ENCODE peak calls at places on chromosomes 2 and 18, in five cellular contexts. P is PC-9, Y is trophoblast cell, G is mammary epithelial cell, H is A549. E is an unnamed sample. For H3K9me3, the result is how much of the 10 kb centered on the place peaks cover.

GRCh38 chr2:107412981-107413380 is 413.7 kb upstream of the RGPD4 start:
- DNase-seq in H (no peak), P (no peak), G (no peak), Y (no peak), E (no peak)

GRCh38 chr2:143229952-143230351 is 100.7 kb downstream of the ARHGAP15 start:
- DNase-seq in Y (no peak), G (no peak), H (no peak), P (no peak), E (no peak)

GRCh38 chr2:97871096-97871780 is 124.5 kb downstream of the TMEM131 start:
- DNase-seq in H (peak), P (peak), G (peak), Y (peak), E (no peak)

GRCh38 chr2:15618449-15618855 is 26.8 kb downstream of the DDX1 start:
- DNase-seq in Y (no peak), G (no peak), P (no peak), H (no peak), E (no peak)

GRCh38 chr2:137940191-137940590 is 24.1 kb upstream of the HNMT start:
- DNase-seq in H (no peak), Y (no peak), G (no peak), P (no peak), E (no peak)

GRCh38 chr2:165877565-165878550 is 75.7 kb downstream of the TTC21B start:
- DNase-seq in G (peak), P (peak), Y (peak), H (no peak), E (no peak)

GRCh38 chr2:227592694-227593387 is 5.9 kb upstream of the SCYGR2 start:
- DNase-seq in H (no peak), P (no peak), Y (no peak), G (no peak), E (no peak)

GRCh38 chr2:212649646-212650045 is 111.0 kb upstream of the ERBB4 start:
- DNase-seq in G (no peak), H (no peak), P (no peak), Y (no peak), E (no peak)

GRCh38 chr2:215002500-215002899 is 135.9 kb downstream of the ABCA12 start:
- DNase-seq in Y (peak), G (no peak), P (no peak), H (peak), E (peak)

GRCh38 chr2:95071856-95072255 is 46.3 kb downstream of the MAL start:
- DNase-seq in G (no peak), Y (no peak), P (peak), H (no peak), E (no peak)

GRCh38 chr2:217256261-217256660 is 396.4 kb upstream of the TNP1 start:
- DNase-seq in Y (no peak), H (no peak), G (no peak), P (no peak), E (peak)

GRCh38 chr2:27174638-27175037 is 25.8 kb downstream of the TCF23 start:
- DNase-seq in P (no peak), Y (no peak), G (no peak), H (no peak), E (no peak)

GRCh38 chr2:196206804-196207203 is 35.4 kb upstream of the STK17B start:
- DNase-seq in P (peak), H (no peak), G (peak), Y (peak), E (no peak)

GRCh38 chr2:100852999-100853908 is 33.3 kb downstream of the NPAS2 start:
- DNase-seq in H (peak), G (peak), P (peak), Y (no peak), E (no peak)

GRCh38 chr2:150477347-150477746 is 10.1 kb downstream of the RND3 start:
- DNase-seq in H (no peak), G (no peak), Y (no peak), P (no peak), E (peak)

GRCh38 chr2:150475479-150476212 is 11.8 kb downstream of the RND3 start:
- DNase-seq in P (no peak), H (no peak), Y (no peak), G (no peak), E (no peak)

GRCh38 chr2:150476809-150477302 is 10.6 kb downstream of the RND3 start:
- DNase-seq in H (no peak), G (no peak), Y (no peak), P (no peak), E (no peak)

GRCh38 chr2:150474326-150475074 is 13.0 kb downstream of the RND3 start:
- DNase-seq in G (no peak), P (no peak), Y (no peak), H (no peak), E (no peak)

DNA sequence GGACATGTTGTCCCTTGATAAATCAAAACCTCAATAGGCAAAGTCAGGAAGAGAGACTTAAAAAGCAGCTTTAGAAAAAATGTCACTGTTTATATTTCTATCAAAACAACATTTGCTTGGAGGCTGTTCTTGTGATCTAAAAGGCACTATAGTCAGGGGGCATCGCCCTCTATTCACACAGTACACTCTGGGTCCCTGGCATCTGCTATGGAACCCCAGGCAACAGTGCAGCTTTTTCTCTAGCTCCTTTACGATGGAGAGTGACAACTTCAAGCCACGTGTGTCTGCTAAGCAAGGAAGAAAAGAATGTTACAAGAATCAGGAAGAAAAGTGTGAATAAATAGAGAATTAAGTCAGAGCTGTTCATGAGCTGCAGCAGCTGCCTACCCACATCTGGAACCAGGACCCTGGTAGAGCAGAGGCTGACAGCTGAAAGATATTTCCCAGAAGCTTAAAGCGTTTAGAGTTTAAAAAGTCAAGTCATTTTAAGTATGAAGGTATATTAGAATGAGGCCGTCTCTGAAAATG is 11.2 kb downstream of the RND3 start:
- DNase-seq in H (no peak), Y (peak), G (no peak), P (no peak), E (no peak)
- H3K4me2 ChIP-seq in H (peak), Y (no peak), G (no peak), P (peak), E (peak)

GRCh38 chr2:68736086-68736485 is 1.5 kb downstream of the ARHGAP25 start:
- DNase-seq in P (no peak), Y (no peak), G (no peak), H (no peak), E (no peak)
- H3K4me3 ChIP-seq in P (no peak), Y (no peak), G (no peak), H (no peak), E (no peak)

GRCh38 chr2:240422683-240423329 is 12.7 kb upstream of the GPC1 start:
- DNase-seq in G (no peak), P (no peak), Y (no peak), H (no peak), E (no peak)
- H3K9me3 ChIP-seq in G (under half), P (under half), Y (under half), H (half or more), E (under half)

GRCh38 chr2:88002359-88002707 is 14.0 kb downstream of the RNU2-63P start:
- DNase-seq in H (no peak), G (no peak), Y (no peak), P (no peak), E (peak)

GRCh38 chr2:87996570-87996969 is 19.8 kb downstream of the RNU2-63P start:
- DNase-seq in P (no peak), G (no peak), H (no peak), Y (no peak), E (peak)
- H3K4me2 ChIP-seq in P (no peak), G (no peak), H (no peak), Y (no peak), E (no peak)

DNA sequence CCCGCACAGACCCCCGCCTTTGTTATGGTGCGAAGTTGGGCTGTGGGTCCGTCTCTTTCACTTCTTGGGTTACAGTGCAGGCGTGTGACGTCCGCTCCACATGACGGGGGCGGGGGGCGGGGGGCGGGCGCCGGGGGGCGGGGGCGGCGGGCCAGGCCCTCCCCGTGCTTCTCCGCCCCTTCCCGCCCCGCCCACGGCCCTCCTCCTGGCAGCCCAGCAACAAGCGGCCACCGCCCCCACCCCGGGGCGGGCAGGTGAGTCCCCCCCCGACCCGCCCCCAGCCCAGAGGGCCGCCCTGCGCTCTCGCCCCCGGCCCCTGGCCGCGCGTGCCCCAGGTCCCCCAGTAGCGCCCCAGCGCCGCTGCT is 3.6 kb downstream of the ZNF516 start:
- DNase-seq in G (peak), H (peak), P (peak), Y (no peak), E (peak)
- H3K4me3 ChIP-seq in G (peak), H (peak), P (peak), Y (peak), E (peak)

DNA sequence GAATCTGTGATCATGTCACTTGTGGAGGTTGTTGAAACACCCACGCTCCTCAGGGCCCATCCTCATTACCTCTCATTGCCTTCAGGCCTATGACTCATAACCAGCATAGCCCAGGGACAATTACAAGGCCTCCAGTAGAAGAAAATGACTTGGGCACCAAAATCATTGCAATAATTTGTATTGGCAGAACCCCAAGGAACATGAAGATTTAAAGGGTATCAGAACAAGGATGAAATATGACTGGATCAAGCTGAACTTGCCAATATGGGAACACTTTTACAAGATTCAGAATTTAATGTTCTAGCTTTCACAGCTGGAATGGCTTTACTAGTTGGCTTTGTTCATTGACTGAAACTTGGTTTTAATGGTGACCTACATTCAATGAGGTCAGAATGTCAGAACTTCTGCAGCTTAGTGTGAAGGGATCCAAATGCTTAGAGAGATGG is 156.4 kb downstream of the COPS8 start:
- DNase-seq in P (no peak), G (no peak), H (no peak), Y (peak), E (no peak)
- H3K9me3 ChIP-seq in P (under half), G (under half), H (under half), Y (under half), E (under half)

GRCh38 chr2:64541547-64541946 is 17.4 kb downstream of the AFTPH start:
- DNase-seq in G (no peak), H (no peak), Y (no peak), P (no peak), E (no peak)

GRCh38 chr2:64540615-64541014 is 16.5 kb downstream of the AFTPH start:
- DNase-seq in P (no peak), G (no peak), Y (no peak), H (no peak), E (no peak)

GRCh38 chr2:64538764-64539433 is 14.8 kb downstream of the AFTPH start:
- DNase-seq in Y (peak), P (no peak), G (no peak), H (no peak), E (no peak)

GRCh38 chr2:64535024-64535423 is 10.9 kb downstream of the AFTPH start:
- DNase-seq in P (no peak), H (no peak), Y (no peak), G (no peak), E (no peak)

DNA sequence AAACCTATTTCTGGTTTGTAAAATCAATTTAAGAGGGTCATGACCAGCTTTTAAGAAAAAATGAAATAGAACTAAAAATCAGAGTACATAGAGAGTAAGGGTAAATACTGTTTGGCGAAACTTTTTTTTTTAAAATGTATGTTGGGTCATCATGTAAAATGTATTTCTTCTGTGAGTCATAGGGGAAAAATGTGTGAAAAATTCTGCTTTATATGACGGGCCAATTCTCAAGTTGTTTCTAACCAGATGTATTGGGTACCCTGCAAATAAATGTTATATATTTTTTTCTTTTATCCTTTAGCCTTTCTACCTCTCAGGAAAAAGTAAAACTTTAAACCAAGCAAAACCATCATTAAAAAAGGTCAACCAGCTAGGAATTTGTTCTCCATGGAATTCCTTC is 13.9 kb downstream of the AFTPH start:
- DNase-seq in H (no peak), G (no peak), Y (peak), P (no peak), E (no peak)
- H3K4me2 ChIP-seq in H (peak), G (no peak), Y (no peak), P (no peak), E (no peak)

GRCh38 chr2:238158018-238158806 is 558 bp upstream of the ERFE start:
- DNase-seq in G (no peak), P (no peak), H (no peak), Y (no peak), E (no peak)
- H3K4me3 ChIP-seq in G (no peak), P (no peak), H (peak), Y (no peak), E (no peak)

GRCh38 chr18:14944838-14945237 is 196.9 kb downstream of the ANKRD30B start:
- DNase-seq in Y (no peak), G (no peak), H (no peak), P (no peak), E (no peak)

GRCh38 chr18:14941792-14942191 is 193.8 kb downstream of the ANKRD30B start:
- DNase-seq in H (no peak), G (no peak), P (no peak), Y (no peak), E (no peak)

GRCh38 chr18:14943967-14944636 is 196.1 kb downstream of the ANKRD30B start:
- DNase-seq in H (no peak), P (no peak), Y (no peak), G (no peak), E (no peak)

GRCh38 chr18:14942275-14942674 is 194.3 kb downstream of the ANKRD30B start:
- DNase-seq in P (no peak), H (no peak), G (no peak), Y (no peak), E (no peak)

DNA sequence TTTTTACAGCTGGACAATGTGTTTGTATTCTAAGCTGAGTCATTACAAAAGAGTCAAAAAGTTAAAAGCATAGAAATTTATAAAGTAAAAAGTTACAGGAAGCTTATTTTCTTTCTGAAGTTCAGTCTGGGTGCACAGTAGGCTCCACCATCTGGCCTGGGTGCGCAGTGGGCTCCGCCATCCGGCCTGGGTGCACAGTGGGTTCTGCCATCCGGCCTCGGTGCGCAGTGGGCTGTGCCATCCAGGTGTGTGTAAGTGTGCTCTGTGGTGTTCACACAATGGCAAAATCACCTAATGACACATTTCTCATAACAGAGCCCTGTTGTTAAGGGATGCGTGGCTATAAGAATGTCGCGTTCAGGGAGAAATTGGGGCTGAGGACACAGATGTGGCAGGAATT is 195.5 kb downstream of the ANKRD30B start:
- DNase-seq in P (no peak), Y (no peak), G (no peak), H (no peak), E (no peak)
- H3K9me3 ChIP-seq in P (under half), Y (under half), G (under half), H (under half), E (under half)

GRCh38 chr2:42971947-42972736 is 179.8 kb upstream of the HAAO start:
- DNase-seq in G (peak), H (no peak), Y (no peak), P (no peak), E (no peak)

GRCh38 chr2:42971381-42971780 is 179.0 kb upstream of the HAAO start:
- DNase-seq in G (no peak), H (no peak), Y (no peak), P (no peak), E (no peak)

GRCh38 chr2:42970151-42970550 is 177.8 kb upstream of the HAAO start:
- DNase-seq in Y (peak), P (no peak), H (no peak), G (no peak), E (no peak)

GRCh38 chr2:42967959-42968674 is 175.7 kb upstream of the HAAO start:
- DNase-seq in H (no peak), P (no peak), Y (no peak), G (no peak), E (peak)

DNA sequence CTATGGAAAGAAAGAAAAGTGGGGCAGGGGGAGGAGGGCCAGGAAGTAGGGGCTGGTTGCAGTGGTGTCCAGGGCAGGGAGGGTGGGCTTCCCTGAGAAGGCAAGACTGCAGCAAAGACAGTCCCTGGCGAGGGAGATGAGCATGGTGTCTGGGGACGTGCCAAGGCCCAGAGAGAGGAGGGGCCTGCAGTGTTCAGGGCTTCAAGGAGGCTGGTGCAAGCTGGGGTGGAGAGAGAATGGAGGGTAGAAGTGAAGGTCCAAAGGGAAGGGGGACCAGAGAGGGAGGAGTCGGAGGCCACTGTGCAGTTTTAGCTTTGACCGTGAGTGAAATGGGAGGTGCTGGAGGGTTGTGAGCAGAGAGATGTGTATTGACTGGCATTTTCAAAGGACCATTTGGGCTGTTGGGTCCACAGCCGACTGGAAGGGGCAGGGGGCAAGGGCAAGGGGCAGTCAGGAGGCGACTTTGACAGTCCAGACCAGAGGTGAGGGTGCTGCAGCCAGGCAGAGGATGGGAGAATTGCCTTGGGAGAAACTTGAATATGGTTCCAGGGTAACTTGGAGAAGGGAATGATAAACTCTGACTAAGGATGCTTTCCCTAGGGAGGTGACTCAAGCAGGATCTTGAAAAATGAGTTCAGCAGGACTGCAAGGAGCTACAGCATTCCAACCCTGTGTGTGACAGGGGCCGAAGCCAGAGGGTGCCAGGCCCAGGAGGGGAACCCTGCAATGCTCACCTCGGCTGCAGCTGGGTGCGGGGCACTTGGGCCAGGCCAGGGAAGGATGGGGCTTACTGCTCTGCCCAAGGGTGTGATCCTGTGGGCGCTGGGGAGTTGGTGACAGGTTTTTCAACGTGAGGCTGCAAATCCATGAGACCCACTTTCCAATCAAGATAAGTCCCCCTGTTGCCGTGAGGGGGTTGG is 177.1 kb upstream of the HAAO start:
- DNase-seq in Y (peak), G (peak), H (peak), P (peak), E (no peak)
- H3K4me2 ChIP-seq in Y (no peak), G (peak), H (peak), P (no peak), E (no peak)

E was measured in hepatocyte.